ENCODE peak calls at places on chromosomes 2 and 18, in seven cellular contexts. G is Caki2, P is H54, I is hypothalamus, A is gastrocnemius medialis, O is lower lobe of right lung, X is ecto neural progenitor cell. U is an unnamed sample.

GRCh38 chr18:42850174-42850766 is 265.2 kb downstream of the RIT2 start:
- DNase-seq in G (peak), P (no peak), I (no peak), A (no peak), O (no peak), X (no peak), U (no peak)

GRCh38 chr2:24907106-24907505 is 12.9 kb downstream of the ADCY3 start:
- DNase-seq in G (no peak), P (no peak), I (no peak), A (no peak), O (no peak), X (no peak), U (no peak)

GRCh38 chr18:80249217-80250093 is 2.1 kb upstream of the PARD6G start:
- DNase-seq in G (no peak), P (no peak), I (no peak), A (no peak), O (no peak), X (no peak), U (no peak)

GRCh38 chr2:189171956-189172609 is 7.5 kb downstream of the COL5A2 start:
- DNase-seq in G (no peak), P (no peak), I (no peak), A (no peak), O (no peak), X (no peak), U (no peak)

GRCh38 chr2:127173073-127173472 is 47.0 kb downstream of the CYP27C1 start:
- DNase-seq in G (no peak), P (no peak), I (no peak), A (peak), O (no peak), X (no peak), U (peak)

GRCh38 chr2:218806346-218806978 is 24.5 kb downstream of the CYP27A1 start:
- DNase-seq in G (peak), P (peak), I (no peak), A (peak), O (peak), X (no peak), U (peak)

GRCh38 chr2:240990266-240990529 is 8.2 kb upstream of the SNED1 start:
- DNase-seq in G (no peak), P (no peak), I (no peak), A (no peak), O (no peak), X (no peak), U (no peak)

GRCh38 chr2:229974271-229974670 is 52.0 kb downstream of the FBXO36 start:
- DNase-seq in G (no peak), P (no peak), I (no peak), A (no peak), O (no peak), X (no peak), U (no peak)

GRCh38 chr2:208502288-208502687 is 95.7 kb downstream of the PTH2R start:
- DNase-seq in G (no peak), P (no peak), I (no peak), A (no peak), O (no peak), X (no peak), U (no peak)

GRCh38 chr2:215764441-215765048 is 248.8 kb downstream of the MREG start:
- DNase-seq in G (no peak), P (no peak), I (no peak), A (no peak), O (no peak), X (no peak), U (no peak)

GRCh38 chr2:190270298-190270697 is 49.3 kb downstream of the HIBCH start:
- DNase-seq in G (no peak), P (no peak), I (no peak), A (no peak), O (no peak), X (no peak), U (no peak)

GRCh38 chr2:64562148-64562784 is 38.1 kb downstream of the AFTPH start:
- DNase-seq in G (peak), P (no peak), I (no peak), A (no peak), O (no peak), X (no peak), U (no peak)

GRCh38 chr18:9876867-9877654 is 8.7 kb upstream of the TXNDC2 start:
- DNase-seq in G (peak), P (peak), I (no peak), A (no peak), O (no peak), X (no peak), U (no peak)

GRCh38 chr2:75503048-75503607 is 57.6 kb downstream of the EVA1A start:
- DNase-seq in G (peak), P (peak), I (no peak), A (no peak), O (no peak), X (no peak), U (no peak)

GRCh38 chr2:156673981-156674380 is 237.8 kb downstream of the GPD2 start:
- DNase-seq in G (no peak), P (no peak), I (no peak), A (no peak), O (no peak), X (no peak), U (no peak)

GRCh38 chr2:239118675-239119211 is 270.9 kb downstream of the TWIST2 start:
- DNase-seq in G (no peak), P (no peak), I (no peak), A (no peak), O (no peak), X (no peak), U (peak)

GRCh38 chr2:147438897-147439296 is 405.9 kb upstream of the ACVR2A start:
- DNase-seq in G (no peak), P (no peak), I (no peak), A (no peak), O (no peak), X (no peak), U (no peak)